ENCODE peak calls at places on chromosomes 11 and 22, in six cellular contexts. K is H1, C is cardiac muscle cell, R is fibroblast of lung, L is A549, T is mucosa of descending colon. O is an unnamed sample.

GRCh38 chr11:92941676-92942571 is 27.5 kb upstream of the MTNR1B start:
- DNase-seq in K (no peak), C (peak), R (peak), L (peak), T (peak), O (peak)

GRCh38 chr11:74024630-74025029 is 15.7 kb upstream of the UCP3 start:
- DNase-seq in K (no peak), C (peak), R (peak), L (no peak), T (peak), O (peak)

GRCh38 chr11:118911113-118911879 is 14.4 kb downstream of the BCL9L start:
- DNase-seq in K (no peak), C (peak), R (no peak), L (no peak), T (peak), O (peak)

GRCh38 chr22:46074771-46075551 is 75.4 kb upstream of the PPARA start:
- DNase-seq in K (no peak), C (no peak), R (no peak), L (no peak), T (no peak), O (no peak)

GRCh38 chr11:37089439-37089838 is 491.4 kb upstream of the RAG2 start:
- DNase-seq in K (no peak), C (no peak), R (no peak), L (no peak), T (no peak), O (no peak)

GRCh38 chr11:85742873-85743275 is 56.9 kb upstream of the CCDC89 start:
- DNase-seq in K (no peak), C (no peak), R (no peak), L (no peak), T (peak), O (no peak)

GRCh38 chr22:37177221-37177620 is 10.8 kb downstream of the C1QTNF6 start:
- DNase-seq in K (no peak), C (no peak), R (no peak), L (no peak), T (no peak), O (no peak)

GRCh38 chr22:46976130-46976529 is 213.7 kb downstream of the TBC1D22A start:
- DNase-seq in K (no peak), C (no peak), R (no peak), L (no peak), T (no peak), O (no peak)

GRCh38 chr11:3984896-3985295 is 109.7 kb upstream of the RRM1 start:
- DNase-seq in K (peak), C (peak), R (peak), L (no peak), T (no peak), O (no peak)
- TF ChIP-seq CTCF in K (peak), C (peak), R (no peak), L (no peak), T (no peak), O (peak)

DNA sequence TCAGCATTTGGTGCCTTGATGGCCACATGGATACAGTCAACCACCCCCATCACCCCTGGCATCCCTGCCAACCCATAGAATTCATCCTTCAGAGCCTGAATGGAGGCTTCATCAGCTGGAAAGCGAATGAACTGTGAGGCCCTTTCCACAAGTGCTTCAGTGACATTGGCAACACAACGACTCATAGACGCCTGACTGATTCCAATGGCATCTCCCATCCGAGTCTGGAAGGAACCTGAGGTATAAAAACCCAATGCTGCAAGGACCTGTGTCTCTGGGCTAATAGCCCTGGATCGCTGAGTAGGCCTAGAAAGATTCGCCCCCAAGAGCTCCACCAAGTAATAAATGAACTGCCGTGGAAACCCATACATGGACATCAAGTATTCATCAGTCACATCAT is 1.3 kb downstream of the HARBI1 start:
- DNase-seq in K (no peak), C (no peak), R (no peak), L (no peak), T (no peak), O (peak)
- H3K4me3 ChIP-seq in K (no peak), C (no peak), R (no peak), L (no peak), T (no peak), O (no peak)

GRCh38 chr11:7775689-7776088 is 21.1 kb downstream of the OR5P2 start:
- DNase-seq in K (no peak), C (no peak), R (no peak), L (no peak), T (no peak), O (no peak)
- TF ChIP-seq CTCF in K (no peak), C (no peak), R (no peak), L (no peak), T (no peak), O (no peak)

GRCh38 chr11:75161506-75161905 is 10.6 kb downstream of the SLCO2B1 start:
- DNase-seq in K (no peak), C (peak), R (no peak), L (no peak), T (no peak), O (no peak)

GRCh38 chr11:75160328-75160757 is 9.4 kb downstream of the SLCO2B1 start:
- DNase-seq in K (no peak), C (no peak), R (no peak), L (no peak), T (peak), O (no peak)

GRCh38 chr11:75162954-75163353 is 12.0 kb downstream of the SLCO2B1 start:
- DNase-seq in K (no peak), C (no peak), R (no peak), L (no peak), T (no peak), O (no peak)

GRCh38 chr11:75159081-75159953 is 8.4 kb downstream of the SLCO2B1 start:
- DNase-seq in K (no peak), C (no peak), R (no peak), L (no peak), T (peak), O (no peak)

GRCh38 chr11:75160880-75161279 is 10.0 kb downstream of the SLCO2B1 start:
- DNase-seq in K (no peak), C (no peak), R (no peak), L (no peak), T (no peak), O (no peak)
- H3K4me3 ChIP-seq in K (no peak), C (no peak), R (no peak), L (no peak), T (no peak), O (no peak)

O was measured in AG10803.